ENCODE peak calls at places on chromosomes 5 and 9, in seven cellular contexts. One of them, this sample, is unnamed.

GRCh38 chr5:177524941-177525655 is 8.3 kb upstream of the DDX41 start:
- DNase-seq in GM23338: no peak
- DNase-seq in activated effector memory CD4-positive, alpha-beta T cell treated with Interleukin-2 at 50 U/mL for 16 hours: no peak
- DNase-seq in heart right ventricle: peak; percentile 57
- DNase-seq in NAMALWA: no peak
- DNase-seq in neural crest cell: no peak
- DNase-seq in Peyer's patch: no peak
- DNase-seq in this sample: no peak

GRCh38 chr5:37490411-37490810 is 111.3 kb downstream of the WDR70 start:
- DNase-seq in GM23338: no peak
- DNase-seq in activated effector memory CD4-positive, alpha-beta T cell treated with Interleukin-2 at 50 U/mL for 16 hours: no peak
- DNase-seq in heart right ventricle: no peak
- DNase-seq in NAMALWA: no peak
- DNase-seq in neural crest cell: no peak
- DNase-seq in Peyer's patch: no peak
- DNase-seq in this sample: no peak

GRCh38 chr5:36242534-36243144 is 914 bp upstream of the NADK2 start:
- DNase-seq in GM23338: peak; percentile 28
- DNase-seq in activated effector memory CD4-positive, alpha-beta T cell treated with Interleukin-2 at 50 U/mL for 16 hours: no peak
- DNase-seq in heart right ventricle: no peak
- DNase-seq in NAMALWA: no peak
- DNase-seq in neural crest cell: no peak
- DNase-seq in Peyer's patch: no peak
- DNase-seq in this sample: peak; percentile 22

GRCh38 chr9:123550797-123551196 is 194.8 kb downstream of the CRB2 start:
- DNase-seq in GM23338: peak; percentile 62
- DNase-seq in activated effector memory CD4-positive, alpha-beta T cell treated with Interleukin-2 at 50 U/mL for 16 hours: no peak
- DNase-seq in heart right ventricle: no peak
- DNase-seq in NAMALWA: no peak
- DNase-seq in neural crest cell: peak; percentile 27
- DNase-seq in Peyer's patch: no peak
- DNase-seq in this sample: no peak

GRCh38 chr5:133113331-133114061 is 61.7 kb downstream of the HSPA4 start:
- DNase-seq in GM23338: no peak
- DNase-seq in activated effector memory CD4-positive, alpha-beta T cell treated with Interleukin-2 at 50 U/mL for 16 hours: no peak
- DNase-seq in heart right ventricle: no peak
- DNase-seq in NAMALWA: peak; percentile 39
- DNase-seq in neural crest cell: no peak
- DNase-seq in Peyer's patch: no peak
- DNase-seq in this sample: no peak

GRCh38 chr5:137500616-137501225 is 1.6 kb upstream of the SPOCK1 start:
- DNase-seq in GM23338: no peak
- DNase-seq in activated effector memory CD4-positive, alpha-beta T cell treated with Interleukin-2 at 50 U/mL for 16 hours: no peak
- DNase-seq in heart right ventricle: no peak
- DNase-seq in NAMALWA: no peak
- DNase-seq in neural crest cell: no peak
- DNase-seq in Peyer's patch: no peak
- DNase-seq in this sample: no peak

GRCh38 chr5:161155451-161155850 is 303.4 kb upstream of the ATP10B start:
- DNase-seq in GM23338: no peak
- DNase-seq in activated effector memory CD4-positive, alpha-beta T cell treated with Interleukin-2 at 50 U/mL for 16 hours: no peak
- DNase-seq in heart right ventricle: no peak
- DNase-seq in NAMALWA: no peak
- DNase-seq in neural crest cell: no peak
- DNase-seq in Peyer's patch: no peak
- DNase-seq in this sample: no peak

GRCh38 chr5:81846301-81846700 is 95.4 kb upstream of the SSBP2 start:
- DNase-seq in GM23338: no peak
- DNase-seq in activated effector memory CD4-positive, alpha-beta T cell treated with Interleukin-2 at 50 U/mL for 16 hours: no peak
- DNase-seq in heart right ventricle: no peak
- DNase-seq in NAMALWA: no peak
- DNase-seq in neural crest cell: no peak
- DNase-seq in Peyer's patch: no peak
- DNase-seq in this sample: no peak

GRCh38 chr5:135538261-135538660 is 2.5 kb upstream of the NEUROG1 start:
- DNase-seq in GM23338: no peak
- DNase-seq in activated effector memory CD4-positive, alpha-beta T cell treated with Interleukin-2 at 50 U/mL for 16 hours: no peak
- DNase-seq in heart right ventricle: no peak
- DNase-seq in NAMALWA: no peak
- DNase-seq in neural crest cell: no peak
- DNase-seq in Peyer's patch: no peak
- DNase-seq in this sample: no peak

GRCh38 chr9:133107961-133108793 is 12.9 kb downstream of the RALGDS start:
- DNase-seq in GM23338: no peak
- DNase-seq in activated effector memory CD4-positive, alpha-beta T cell treated with Interleukin-2 at 50 U/mL for 16 hours: no peak
- DNase-seq in heart right ventricle: no peak
- DNase-seq in NAMALWA: no peak
- DNase-seq in neural crest cell: no peak
- DNase-seq in Peyer's patch: no peak
- DNase-seq in this sample: no peak

GRCh38 chr5:73298251-73299016 is 125.4 kb downstream of the TMEM174 start:
- DNase-seq in GM23338: peak; percentile 50
- DNase-seq in activated effector memory CD4-positive, alpha-beta T cell treated with Interleukin-2 at 50 U/mL for 16 hours: no peak
- DNase-seq in heart right ventricle: no peak
- DNase-seq in NAMALWA: no peak
- DNase-seq in neural crest cell: no peak
- DNase-seq in Peyer's patch: no peak
- DNase-seq in this sample: no peak

GRCh38 chr5:173911623-173912022 is 23.5 kb downstream of the CPEB4 start:
- DNase-seq in GM23338: no peak
- DNase-seq in activated effector memory CD4-positive, alpha-beta T cell treated with Interleukin-2 at 50 U/mL for 16 hours: no peak
- DNase-seq in heart right ventricle: no peak
- DNase-seq in NAMALWA: no peak
- DNase-seq in neural crest cell: no peak
- DNase-seq in Peyer's patch: no peak
- DNase-seq in this sample: no peak